ENCODE peak calls at places on chromosomes 11 and 22, in four cellular contexts. P is breast epithelium, R is stomach, U is fibroblast of lung. O is an unnamed sample. For H3K27me3, the result is how much of the 10 kb centered on the place peaks cover.

GRCh38 chr22:36430863-36431262 is 43.1 kb upstream of the MYH9 start:
- DNase-seq in P (no peak), R (no peak), U (no peak), O (no peak)

GRCh38 chr11:124746621-124747243 is 5.3 kb downstream of the VSIG2 start:
- DNase-seq in P (peak), R (peak), U (peak), O (peak)

GRCh38 chr22:29825578-29825977 is 12.5 kb downstream of the ASCC2 start:
- DNase-seq in P (no peak), R (peak), U (no peak), O (no peak)

GRCh38 chr11:65355776-65356393 is 1.3 kb downstream of the TIGD3 start:
- DNase-seq in P (no peak), R (no peak), U (peak), O (no peak)

GRCh38 chr11:122628691-122629555 is 26.6 kb upstream of the UBASH3B start:
- DNase-seq in P (peak), R (peak), U (peak), O (peak)

GRCh38 chr11:48081151-48082010 is 101.0 kb downstream of the PTPRJ start:
- DNase-seq in P (peak), R (no peak), U (peak), O (peak)

GRCh38 chr22:32103648-32104326 is 55.3 kb downstream of the C22orf42 start:
- DNase-seq in P (no peak), R (no peak), U (peak), O (no peak)

GRCh38 chr11:38988908-38989307 is 2390.9 kb upstream of the RAG2 start:
- DNase-seq in P (no peak), R (no peak), U (no peak), O (no peak)

GRCh38 chr11:44606472-44606871 is 41.0 kb downstream of the CD82 start:
- DNase-seq in P (no peak), R (no peak), U (no peak), O (no peak)

GRCh38 chr22:42926034-42926433 is 69.0 kb upstream of the ARFGAP3 start:
- DNase-seq in P (no peak), R (peak), U (no peak), O (no peak)

GRCh38 chr22:33640900-33641299 is 279.4 kb downstream of the LARGE1 start:
- DNase-seq in P (no peak), R (no peak), U (no peak), O (no peak)

GRCh38 chr11:1625541-1625940 is 3.6 kb upstream of the KRTAP5-4 start:
- DNase-seq in P (no peak), R (no peak), U (no peak), O (no peak)
- H3K27me3 ChIP-seq in P (under half), R (under half), U (under half), O (under half)

DNA sequence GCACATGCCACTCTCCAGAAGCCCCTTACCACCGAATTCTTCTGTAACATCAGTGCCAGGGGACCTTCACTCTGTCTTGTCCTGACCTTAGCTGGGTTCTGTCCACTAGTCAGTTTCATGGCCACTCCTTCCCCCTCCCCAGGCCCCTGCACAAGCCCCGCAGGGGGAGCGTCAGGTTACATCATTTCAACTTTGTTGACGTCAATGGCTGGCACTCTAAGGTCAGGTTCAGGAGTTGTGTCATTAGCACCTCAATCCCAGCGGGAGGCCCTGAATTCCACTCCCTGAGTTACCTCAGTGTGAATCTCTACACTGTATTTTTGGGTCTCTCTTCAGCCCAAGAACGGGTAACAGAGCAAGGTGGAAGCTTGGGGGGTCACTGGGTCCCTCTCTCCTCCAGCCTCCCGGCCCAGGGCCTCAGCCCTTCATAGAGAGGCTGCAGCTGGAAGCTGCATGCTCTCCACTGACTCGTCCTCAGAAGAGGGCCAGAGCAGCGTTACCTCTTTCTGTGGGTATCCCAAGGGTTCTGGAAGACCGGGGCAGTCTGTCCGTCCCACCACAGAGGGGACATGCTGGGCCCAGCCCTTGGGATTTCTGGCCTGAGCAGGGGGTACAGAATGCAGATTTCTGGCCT is 10.3 kb downstream of the USH1C start:
- DNase-seq in P (no peak), R (no peak), U (no peak), O (no peak)
- H3K27me3 ChIP-seq in P (under half), R (under half), U (under half), O (under half)

GRCh38 chr22:37465721-37466120 is 20.5 kb downstream of the MFNG start:
- DNase-seq in P (no peak), R (no peak), U (no peak), O (no peak)
- H3K27me3 ChIP-seq in P (under half), R (under half), U (under half), O (under half)

DNA sequence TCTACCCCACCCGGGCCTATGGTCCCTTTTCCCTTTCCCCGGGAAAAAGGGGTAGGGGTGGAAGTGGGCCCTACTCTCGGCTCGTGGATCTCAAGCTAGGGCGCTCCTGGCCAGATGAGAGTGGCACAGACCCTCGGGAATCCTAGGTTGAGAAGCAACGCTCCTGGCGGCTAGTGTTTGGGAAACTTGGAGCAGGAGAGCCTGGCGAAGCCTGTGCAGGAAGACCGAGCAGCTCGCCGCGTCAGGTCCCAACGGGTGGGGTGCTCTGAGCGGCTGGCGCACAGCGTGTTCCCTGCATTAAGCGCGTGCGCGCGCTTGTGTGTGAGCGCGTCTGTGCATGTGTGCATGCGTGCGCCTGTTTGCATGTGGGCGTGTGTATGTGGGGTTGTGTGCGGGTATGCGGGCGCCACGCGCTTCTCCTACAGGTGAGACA is 7.1 kb upstream of the FLI1 start:
- DNase-seq in P (no peak), R (peak), U (peak), O (no peak)
- H3K27me3 ChIP-seq in P (half or more), R (half or more), U (half or more), O (under half)

DNA sequence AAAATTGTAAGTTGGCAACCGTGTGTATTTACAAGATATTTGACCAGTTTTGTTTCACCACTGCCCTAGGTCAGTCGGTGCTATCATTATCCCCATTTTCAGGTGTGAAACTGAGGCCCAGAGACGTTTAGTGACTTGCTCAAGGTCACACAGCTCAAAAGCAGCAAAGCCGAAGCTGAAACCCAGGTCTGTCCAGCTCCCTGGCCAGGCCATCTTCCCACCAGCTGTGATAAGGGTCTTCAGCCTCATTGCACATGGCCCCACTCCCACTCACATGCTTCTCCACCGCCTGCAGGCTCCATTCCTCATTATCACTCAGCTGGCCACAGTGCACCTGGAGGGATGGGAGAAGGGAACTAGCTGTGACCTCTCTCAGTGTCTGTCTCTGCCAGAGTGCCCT is 83.2 kb downstream of the PDE2A start:
- DNase-seq in P (no peak), R (no peak), U (no peak), O (no peak)
- H3K27me3 ChIP-seq in P (under half), R (under half), U (under half), O (half or more)